ENCODE peak calls at places on chromosome 15, in eight cellular contexts. D is GM06990; F is coronary artery; I is MM.1S; O is Caco-2; J is fibroblast of pulmonary artery; E is neural progenitor cell; Y is CD8-positive, alpha-beta T cell. N is an unnamed sample.

GRCh38 chr15:83920115-83920514 is 266.2 kb downstream of the ADAMTSL3 start:
- DNase-seq in D (no peak), F (no peak), I (no peak), O (no peak), J (no peak), E (no peak), Y (no peak), N (no peak)

GRCh38 chr15:68992696-68993095 is 21.8 kb upstream of the NOX5 start:
- DNase-seq in D (no peak), F (peak; percentile 62), I (no peak), O (no peak), J (no peak), E (no peak), Y (no peak), N (no peak)

GRCh38 chr15:31275331-31276262 is 51.0 kb upstream of the KLF13 start:
- DNase-seq in D (no peak), F (peak; percentile 64), I (no peak), O (no peak), J (no peak), E (peak; percentile 0), Y (no peak), N (no peak)

GRCh38 chr15:63797901-63798300 is 35.8 kb downstream of the HERC1 start:
- DNase-seq in D (no peak), F (no peak), I (no peak), O (no peak), J (no peak), E (no peak), Y (no peak), N (no peak)

GRCh38 chr15:68806220-68807105 is 14.2 kb downstream of the ANP32A start:
- DNase-seq in D (no peak), F (peak; percentile 66), I (no peak), O (no peak), J (peak; percentile 18), E (no peak), Y (no peak), N (no peak)

GRCh38 chr15:90364251-90364650 is 12.2 kb downstream of the ZNF774 start:
- DNase-seq in D (no peak), F (no peak), I (no peak), O (no peak), J (peak; percentile 82), E (no peak), Y (no peak), N (no peak)

GRCh38 chr15:77901251-77901881 is 176.1 kb downstream of the TBC1D2B start:
- DNase-seq in D (no peak), F (peak; percentile 57), I (no peak), O (no peak), J (no peak), E (no peak), Y (no peak), N (no peak)

GRCh38 chr15:64426845-64427465 is 33.4 kb upstream of the ZNF609 start:
- DNase-seq in D (no peak), F (no peak), I (peak; percentile 26), O (peak; percentile 18), J (peak; percentile 76), E (peak; percentile 38), Y (no peak), N (no peak)

GRCh38 chr15:74294010-74294409 is 57.9 kb downstream of the CCDC33 start:
- DNase-seq in D (no peak), F (no peak), I (no peak), O (no peak), J (no peak), E (no peak), Y (no peak), N (no peak)

GRCh38 chr15:90565866-90566265 is 36.1 kb downstream of the CRTC3 start:
- DNase-seq in D (no peak), F (no peak), I (no peak), O (no peak), J (no peak), E (no peak), Y (no peak), N (no peak)

GRCh38 chr15:77039817-77040216 is 31.1 kb downstream of the TSPAN3 start:
- DNase-seq in D (no peak), F (no peak), I (no peak), O (no peak), J (no peak), E (no peak), Y (no peak), N (no peak)

GRCh38 chr15:83436513-83437158 is 10.5 kb upstream of the SH3GL3 start:
- DNase-seq in D (no peak), F (no peak), I (no peak), O (peak; percentile 35), J (peak; percentile 75), E (peak; percentile 72), Y (no peak), N (peak; percentile 42)

GRCh38 chr15:39392469-39393047 is 188.3 kb upstream of the THBS1 start:
- DNase-seq in D (no peak), F (no peak), I (no peak), O (no peak), J (no peak), E (no peak), Y (no peak), N (no peak)

GRCh38 chr15:79608041-79608440 is 175.9 kb downstream of the MINAR1 start:
- DNase-seq in D (no peak), F (no peak), I (no peak), O (no peak), J (no peak), E (no peak), Y (no peak), N (no peak)

GRCh38 chr15:83926116-83926515 is 272.2 kb downstream of the ADAMTSL3 start:
- DNase-seq in D (no peak), F (no peak), I (no peak), O (no peak), J (no peak), E (no peak), Y (no peak), N (no peak)

GRCh38 chr15:75230016-75230343 is 28.2 kb upstream of the GOLGA6C start:
- DNase-seq in D (no peak), F (no peak), I (no peak), O (no peak), J (no peak), E (no peak), Y (no peak), N (no peak)

GRCh38 chr15:36798366-36798765 is 218.9 kb downstream of the CDIN1 start:
- DNase-seq in D (no peak), F (no peak), I (no peak), O (no peak), J (peak; percentile 23), E (no peak), Y (no peak), N (peak; percentile 11)

GRCh38 chr15:75197062-75197630 is 4.5 kb upstream of the C15orf39 start:
- DNase-seq in D (no peak), F (no peak), I (no peak), O (no peak), J (no peak), E (no peak), Y (no peak), N (no peak)

GRCh38 chr15:48859426-48859825 is 18.5 kb upstream of the EID1 start:
- DNase-seq in D (no peak), F (no peak), I (no peak), O (no peak), J (no peak), E (no peak), Y (no peak), N (no peak)

GRCh38 chr15:48858401-48858800 is 19.5 kb upstream of the EID1 start:
- DNase-seq in D (no peak), F (no peak), I (peak; percentile 20), O (no peak), J (peak; percentile 33), E (no peak), Y (no peak), N (peak; percentile 45)

GRCh38 chr15:48851956-48852355 is 26.0 kb upstream of the EID1 start:
- DNase-seq in D (no peak), F (no peak), I (no peak), O (no peak), J (no peak), E (no peak), Y (no peak), N (no peak)

GRCh38 chr15:48856947-48857346 is 21.0 kb upstream of the EID1 start:
- DNase-seq in D (no peak), F (no peak), I (no peak), O (no peak), J (peak; percentile 27), E (peak; percentile 51), Y (no peak), N (peak; percentile 44)

GRCh38 chr15:48855501-48856440 is 22.2 kb upstream of the EID1 start:
- DNase-seq in D (no peak), F (no peak), I (no peak), O (peak; percentile 43), J (peak; percentile 72), E (peak; percentile 22), Y (no peak), N (peak; percentile 56)
- TF ChIP-seq CTCF in D (no peak), F (no peak), I (no peak), O (peak; percentile 50), J (peak; percentile 61), E (peak; percentile 50), Y (no peak), N (peak; percentile 70)

DNA sequence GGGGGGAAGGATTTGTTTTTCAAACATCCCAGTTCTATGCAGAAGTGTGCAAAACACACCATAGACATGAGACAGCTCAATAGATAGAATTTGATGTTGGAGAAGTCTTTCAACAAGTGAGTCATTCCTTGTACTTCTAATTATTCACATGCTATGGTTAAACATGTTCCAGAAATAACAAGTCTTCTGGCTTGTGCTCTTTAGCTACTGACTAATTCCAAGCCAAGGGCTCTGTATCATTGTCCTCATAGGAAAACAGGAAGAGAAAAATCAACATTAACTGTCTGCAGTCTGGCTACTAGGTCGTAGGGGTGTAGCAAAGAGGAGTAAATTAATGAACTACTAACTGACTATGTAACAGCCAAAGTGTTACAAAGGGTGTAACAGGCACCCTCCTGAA is 25.8 kb downstream of the LDHAL6B start:
- DNase-seq in D (no peak), F (no peak), I (no peak), O (no peak), J (peak; percentile 81), E (no peak), Y (no peak), N (peak; percentile 72)
- H3K4me3 ChIP-seq in D (no peak overlapping the region), F (peak overlapping the region; percentile 29), I (no peak overlapping the region), O (no peak overlapping the region), J (no peak overlapping the region), E (no peak overlapping the region), Y (no peak overlapping the region), N (no peak overlapping the region)

DNA sequence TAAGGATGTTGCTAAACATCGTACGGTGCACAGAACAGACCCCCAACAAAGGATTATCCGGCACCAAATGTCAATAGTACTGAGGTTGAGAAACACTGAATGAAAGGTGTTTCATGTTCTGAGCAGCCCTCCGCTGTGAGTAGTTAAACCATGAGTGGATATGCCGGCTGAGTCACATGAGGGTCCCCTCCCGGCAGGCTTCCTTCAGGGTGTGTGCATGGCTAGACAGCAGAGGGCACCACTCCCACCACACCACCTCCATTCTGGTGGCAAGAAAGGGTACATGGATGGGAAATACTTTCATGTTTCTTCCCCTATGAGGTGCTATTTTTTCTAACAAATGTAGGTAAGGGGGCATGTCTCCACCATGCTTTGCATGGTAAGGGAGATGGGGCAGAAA is 128.3 kb upstream of the SEMA6D start:
- DNase-seq in D (no peak), F (no peak), I (no peak), O (no peak), J (no peak), E (no peak), Y (no peak), N (no peak)
- TF ChIP-seq CTCF in D (no peak), F (no peak), I (no peak), O (no peak), J (no peak), E (peak; percentile 22), Y (no peak), N (peak; percentile 22)

GRCh38 chr15:20340931-20341661 is 200.5 kb downstream of the GOLGA6L6 start:
- DNase-seq in D (no peak), F (peak; percentile 97), I (peak; percentile 6), O (no peak), J (peak; percentile 37), E (peak; percentile 47), Y (peak; percentile 37), N (peak; percentile 36)
- H3K4me3 ChIP-seq in D (no peak overlapping the region), F (no peak overlapping the region), I (no peak overlapping the region), O (no peak overlapping the region), J (no peak overlapping the region), E (no peak overlapping the region), Y (no peak overlapping the region), N (no peak overlapping the region)

N was measured in brain microvascular endothelial cell.